ENCODE peak calls at places on chromosomes 6 and 20, in five cellular contexts. E, K, Q, Z and Y are unnamed samples.
A peak's percentile ranks its signal among the peaks of the same experiment; 100 is the strongest.

GRCh38 chr20:50673831-50674825 is 17.2 kb downstream of the RIPOR3 start:
- DNase-seq in K (no peak), Q (no peak), E (no peak), Z (peak; percentile 43), Y (no peak)

GRCh38 chr6:134529921-134530320 is 212.0 kb upstream of the SGK1 start:
- DNase-seq in Z (no peak), Q (peak; percentile 65), E (peak; percentile 49), K (no peak), Y (no peak)

GRCh38 chr20:8360035-8360434 is 228.0 kb downstream of the PLCB1 start:
- DNase-seq in K (no peak), Q (no peak), E (no peak), Z (no peak), Y (no peak)

GRCh38 chr20:3705970-3706739 is 6.2 kb downstream of the SIGLEC1 start:
- DNase-seq in E (no peak), Q (no peak), K (no peak), Z (no peak), Y (no peak)

GRCh38 chr20:34088871-34089479 is 23.1 kb downstream of the EIF2S2 start:
- DNase-seq in E (no peak), Q (no peak), K (no peak), Z (no peak), Y (no peak)

GRCh38 chr20:56624786-56625681 is 4.1 kb upstream of the TFAP2C start:
- DNase-seq in Q (no peak), K (no peak), Z (no peak), E (no peak), Y (no peak)

GRCh38 chr20:57791946-57792328 is 82.1 kb upstream of the PMEPA1 start:
- DNase-seq in Q (no peak), E (no peak), K (no peak), Z (no peak), Y (no peak)

GRCh38 chr20:3046677-3047462 is 1.0 kb downstream of the MRPS26 start:
- DNase-seq in Z (peak; percentile 27), Q (peak; percentile 73), E (no peak), K (no peak), Y (peak; percentile 64)

GRCh38 chr20:32493356-32493755 is 91.8 kb downstream of the NOL4L start:
- DNase-seq in Z (no peak), K (no peak), Q (no peak), E (no peak), Y (no peak)

GRCh38 chr6:25314776-25315175 is 35.6 kb downstream of the CARMIL1 start:
- DNase-seq in E (no peak), Z (no peak), K (no peak), Q (no peak), Y (no peak)

GRCh38 chr6:25312703-25313102 is 33.5 kb downstream of the CARMIL1 start:
- DNase-seq in K (no peak), Q (peak; percentile 77), E (peak; percentile 73), Z (no peak), Y (no peak)

GRCh38 chr6:25312034-25312620 is 33.0 kb downstream of the CARMIL1 start:
- DNase-seq in E (peak; percentile 71), Z (no peak), K (no peak), Q (peak; percentile 37), Y (no peak)

GRCh38 chr6:25309886-25310285 is 30.7 kb downstream of the CARMIL1 start:
- DNase-seq in Z (no peak), K (no peak), E (peak; percentile 68), Q (no peak), Y (no peak)

GRCh38 chr6:25311251-25311910 is 32.2 kb downstream of the CARMIL1 start:
- DNase-seq in Q (peak; percentile 71), E (peak; percentile 90), Z (no peak), K (no peak), Y (no peak)
- H3K27ac ChIP-seq in Q (peak overlapping the region; percentile 80), E (peak overlapping the region; percentile 83), Z (no peak overlapping the region), K (no peak overlapping the region), Y (no peak overlapping the region)

DNA sequence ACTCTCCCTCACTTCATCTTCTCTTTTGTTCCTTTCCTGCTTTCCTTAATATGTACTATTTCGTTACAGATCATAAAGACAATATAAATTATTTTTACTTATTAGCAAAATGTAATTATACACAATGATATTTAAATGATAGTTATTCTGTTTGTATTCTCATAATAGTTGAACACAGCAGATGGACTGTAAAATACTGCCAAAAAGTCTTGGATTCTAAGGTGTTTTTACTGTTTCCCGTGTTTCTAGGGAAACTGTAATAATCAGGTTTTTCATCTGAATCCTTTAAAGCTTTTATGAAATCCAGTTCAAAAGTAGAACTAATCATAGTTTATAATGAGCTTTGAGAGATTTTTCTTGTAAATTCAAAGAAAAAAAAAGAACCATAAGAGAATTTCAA is 148.4 kb downstream of the GRIK2 start:
- DNase-seq in K (no peak), Q (no peak), E (no peak), Z (no peak), Y (no peak)
- H3K27ac ChIP-seq in K (no peak overlapping the region), Q (no peak overlapping the region), E (no peak overlapping the region), Z (no peak overlapping the region), Y (no peak overlapping the region)

DNA sequence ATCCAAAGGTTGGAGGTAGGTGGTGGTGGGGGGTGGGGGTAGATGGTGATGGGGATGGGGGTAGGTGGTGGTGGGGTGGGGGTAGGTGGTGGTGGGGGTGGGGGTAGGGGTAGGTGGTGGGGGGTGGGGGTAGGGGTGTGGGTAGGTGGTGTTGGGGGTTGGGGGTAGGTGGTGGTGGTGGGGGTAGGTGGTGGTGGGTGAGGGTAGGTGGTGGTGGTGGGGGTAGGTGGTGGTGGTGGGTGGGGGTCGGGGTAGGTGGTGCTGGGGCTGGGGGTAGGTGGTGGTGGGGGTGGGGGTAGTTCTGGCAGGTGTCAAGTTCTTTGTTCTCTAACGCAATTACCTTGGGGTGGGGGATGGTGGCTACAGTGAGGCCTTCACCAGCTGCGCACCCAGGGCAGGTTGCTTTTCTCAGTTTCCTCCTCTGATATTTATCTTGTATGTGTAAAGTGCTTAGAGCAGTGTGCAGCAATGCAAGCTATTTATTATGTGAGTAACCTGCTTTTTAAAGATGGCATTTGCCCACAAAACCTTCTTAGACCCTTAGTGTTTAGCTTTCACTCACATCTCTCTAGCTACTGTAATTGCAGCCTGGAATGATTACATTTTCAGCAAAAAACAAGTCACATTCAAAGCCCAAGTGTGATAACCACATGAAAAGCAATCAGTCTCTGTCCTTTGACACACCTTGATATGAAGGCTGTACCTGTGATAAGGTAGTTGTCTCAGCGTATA is 8.2 kb upstream of the CCDC167 start:
- DNase-seq in Q (no peak), Z (no peak), E (no peak), K (no peak), Y (no peak)
- H3K27ac ChIP-seq in Q (no peak overlapping the region), Z (no peak overlapping the region), E (no peak overlapping the region), K (no peak overlapping the region), Y (no peak overlapping the region)

GRCh38 chr6:16736856-16737255 is 24.4 kb downstream of the ATXN1 start:
- DNase-seq in Q (no peak), Z (no peak), E (no peak), K (no peak), Y (no peak)

GRCh38 chr6:16735014-16735413 is 26.2 kb downstream of the ATXN1 start:
- DNase-seq in Q (no peak), E (no peak), Z (peak; percentile 67), K (no peak), Y (no peak)

GRCh38 chr6:16737926-16738325 is 23.3 kb downstream of the ATXN1 start:
- DNase-seq in Z (no peak), Q (no peak), K (no peak), E (peak; percentile 53), Y (no peak)

GRCh38 chr6:16739329-16739801 is 21.9 kb downstream of the ATXN1 start:
- DNase-seq in Z (peak; percentile 52), Q (peak; percentile 84), E (peak; percentile 44), K (no peak), Y (no peak)

GRCh38 chr6:16737389-16737788 is 23.9 kb downstream of the ATXN1 start:
- DNase-seq in E (peak; percentile 77), K (no peak), Z (no peak), Q (peak; percentile 42), Y (no peak)
- H3K27ac ChIP-seq in E (peak overlapping the region; percentile 88), K (no peak overlapping the region), Z (no peak overlapping the region), Q (peak overlapping the region; percentile 8), Y (no peak overlapping the region)

DNA sequence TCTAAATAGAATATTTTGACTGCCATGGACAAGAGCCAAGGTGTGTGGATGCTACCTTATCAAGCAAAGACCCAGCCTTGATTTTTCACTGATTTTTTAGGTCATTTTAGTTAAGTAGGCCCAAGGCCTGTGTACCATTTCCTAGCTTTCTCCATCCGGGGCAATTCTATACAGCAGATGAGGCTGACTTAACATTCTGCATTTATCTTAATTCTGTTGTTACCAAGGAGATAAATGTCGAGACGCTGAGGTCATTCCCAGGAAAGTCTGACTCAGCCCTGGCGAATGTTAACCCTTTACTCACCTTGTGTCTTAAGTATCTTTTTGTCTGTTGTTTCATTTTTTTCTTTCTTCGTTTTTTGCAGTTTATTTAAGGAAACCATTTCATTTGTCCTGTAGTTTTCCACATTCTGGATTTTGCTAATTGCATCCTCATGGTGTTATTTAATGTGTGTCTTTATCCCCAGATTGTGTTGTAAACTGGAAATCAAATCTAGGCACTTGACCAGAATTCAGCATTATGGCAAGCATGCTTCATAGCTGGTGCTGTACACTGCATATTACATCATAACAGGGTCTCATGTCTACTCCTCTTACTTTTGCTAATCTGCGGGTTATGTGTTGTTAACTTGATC is 277.0 kb downstream of the CDKAL1 start:
- DNase-seq in Z (peak; percentile 72), K (no peak), Q (peak; percentile 91), E (peak; percentile 94), Y (no peak)
- H3K27ac ChIP-seq in Z (peak overlapping the region; percentile 48), K (no peak overlapping the region), Q (peak overlapping the region; percentile 91), E (peak overlapping the region; percentile 98), Y (no peak overlapping the region)

DNA sequence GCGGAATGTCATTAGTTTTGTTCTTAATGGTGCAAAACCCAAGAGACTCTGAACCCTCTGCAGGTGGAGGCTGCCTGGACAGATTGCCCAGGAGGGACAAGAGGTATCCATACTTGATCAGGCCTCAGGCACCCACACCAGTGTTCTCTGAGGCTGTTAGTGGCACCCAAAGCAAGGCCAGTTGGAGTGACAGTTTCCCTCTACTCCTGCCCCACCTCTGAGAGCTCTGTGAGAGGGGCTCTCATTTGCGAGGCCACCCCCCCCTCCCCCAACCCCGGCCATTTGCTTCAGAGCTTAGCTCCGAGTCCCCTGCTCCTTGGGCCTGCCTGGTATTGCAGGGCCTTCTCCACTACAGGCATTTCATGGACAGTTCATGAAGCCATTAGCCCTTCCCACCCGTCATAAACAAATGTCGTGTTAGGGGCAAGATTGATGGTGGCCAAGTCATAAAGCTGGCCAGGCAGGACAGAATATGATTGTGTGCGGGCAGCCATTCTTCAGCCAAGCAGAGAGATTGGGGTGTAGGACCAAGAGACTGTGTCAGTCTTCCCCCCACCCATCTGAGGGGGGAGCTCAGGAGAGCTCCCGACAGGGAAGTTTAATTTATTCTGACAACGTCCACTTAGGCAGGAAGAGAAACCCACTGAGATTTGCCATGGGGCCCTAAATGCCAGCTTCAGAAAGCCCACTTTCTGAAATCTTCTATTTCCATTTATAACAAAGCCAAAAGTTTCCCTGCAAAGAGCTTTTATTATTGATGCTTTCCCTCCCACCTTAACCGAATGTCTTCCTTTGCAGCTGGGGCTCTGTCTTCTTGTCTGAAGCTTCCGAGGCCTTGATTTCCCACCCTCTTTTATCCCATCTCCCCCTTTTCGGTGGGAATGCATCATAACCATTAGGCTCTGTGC is 7.1 kb downstream of the FOXC1 start:
- DNase-seq in Q (no peak), Z (no peak), K (no peak), E (no peak), Y (no peak)
- H3K27ac ChIP-seq in Q (no peak overlapping the region), Z (no peak overlapping the region), K (no peak overlapping the region), E (no peak overlapping the region), Y (peak overlapping the region; percentile 58)

GRCh38 chr6:17877890-17878440 is 109.5 kb downstream of the KIF13A start:
- DNase-seq in Z (no peak), K (no peak), Q (no peak), E (no peak), Y (no peak)
- H3K27ac ChIP-seq in Z (no peak overlapping the region), K (no peak overlapping the region), Q (no peak overlapping the region), E (no peak overlapping the region), Y (no peak overlapping the region)